ENCODE peak calls at places on chromosomes 11 and 22, in four cellular contexts. One of them, this sample, is unnamed.

GRCh38 chr11:12092714-12093113 is 17.7 kb upstream of the MICAL2 start:
- DNase-seq in tibial artery: peak; percentile 64
- DNase-seq in pancreas: no peak
- DNase-seq in HCT116: no peak
- DNase-seq in this sample: peak; percentile 57

GRCh38 chr11:73320786-73321325 is 12.8 kb downstream of the ARHGEF17 start:
- DNase-seq in tibial artery: peak; percentile 83
- DNase-seq in pancreas: no peak
- DNase-seq in HCT116: no peak
- DNase-seq in this sample: no peak

GRCh38 chr11:5887172-5887571 is 5.8 kb upstream of the OR52E5 start:
- DNase-seq in tibial artery: no peak
- DNase-seq in pancreas: no peak
- DNase-seq in HCT116: no peak
- DNase-seq in this sample: no peak

GRCh38 chr22:45576730-45577464 is 74.2 kb downstream of the FBLN1 start:
- DNase-seq in tibial artery: no peak
- DNase-seq in pancreas: no peak
- DNase-seq in HCT116: no peak
- DNase-seq in this sample: peak; percentile 67

GRCh38 chr22:32144875-32145274 is 14.2 kb downstream of the C22orf42 start:
- DNase-seq in tibial artery: no peak
- DNase-seq in pancreas: no peak
- DNase-seq in HCT116: no peak
- DNase-seq in this sample: no peak

GRCh38 chr22:20236052-20236717 is 31.9 kb downstream of the RTN4R start:
- DNase-seq in tibial artery: no peak
- DNase-seq in pancreas: no peak
- DNase-seq in HCT116: no peak
- DNase-seq in this sample: no peak

GRCh38 chr11:27485930-27486773 is 13.6 kb upstream of the LGR4 start:
- DNase-seq in tibial artery: no peak
- DNase-seq in pancreas: no peak
- DNase-seq in HCT116: peak; percentile 37
- DNase-seq in this sample: no peak

GRCh38 chr22:36486619-36487384 is 5.4 kb upstream of the TXN2 start:
- DNase-seq in tibial artery: no peak
- DNase-seq in pancreas: no peak
- DNase-seq in HCT116: no peak
- DNase-seq in this sample: no peak

GRCh38 chr22:37751449-37752188 is 54.8 kb downstream of the TRIOBP start:
- DNase-seq in tibial artery: no peak
- DNase-seq in pancreas: no peak
- DNase-seq in HCT116: no peak
- DNase-seq in this sample: no peak

GRCh38 chr11:8106679-8107078 is 25.7 kb downstream of the TUB start:
- DNase-seq in tibial artery: no peak
- DNase-seq in pancreas: no peak
- DNase-seq in HCT116: no peak
- DNase-seq in this sample: no peak

GRCh38 chr11:9739108-9739507 is 75.2 kb downstream of the SWAP70 start:
- DNase-seq in tibial artery: no peak
- DNase-seq in pancreas: no peak
- DNase-seq in HCT116: no peak
- DNase-seq in this sample: no peak

GRCh38 chr11:9736365-9736764 is 72.5 kb downstream of the SWAP70 start:
- DNase-seq in tibial artery: no peak
- DNase-seq in pancreas: no peak
- DNase-seq in HCT116: no peak
- DNase-seq in this sample: no peak

GRCh38 chr11:9735919-9736318 is 72.0 kb downstream of the SWAP70 start:
- DNase-seq in tibial artery: no peak
- DNase-seq in pancreas: no peak
- DNase-seq in HCT116: no peak
- DNase-seq in this sample: no peak

GRCh38 chr11:9738700-9739099 is 74.8 kb downstream of the SWAP70 start:
- DNase-seq in tibial artery: no peak
- DNase-seq in pancreas: no peak
- DNase-seq in HCT116: no peak
- DNase-seq in this sample: no peak

GRCh38 chr11:9738126-9738525 is 74.2 kb downstream of the SWAP70 start:
- DNase-seq in tibial artery: no peak
- DNase-seq in pancreas: peak; percentile 46
- DNase-seq in HCT116: no peak
- DNase-seq in this sample: peak; percentile 76
- H3K36me3 ChIP-seq in tibial artery: peaks cover 87% of the 10 kb centered on the region
- H3K36me3 ChIP-seq in pancreas: peaks cover 9% of the 10 kb centered on the region
- H3K36me3 ChIP-seq in HCT116: peaks cover 11% of the 10 kb centered on the region
- H3K36me3 ChIP-seq in this sample: peaks cover 11% of the 10 kb centered on the region

DNA sequence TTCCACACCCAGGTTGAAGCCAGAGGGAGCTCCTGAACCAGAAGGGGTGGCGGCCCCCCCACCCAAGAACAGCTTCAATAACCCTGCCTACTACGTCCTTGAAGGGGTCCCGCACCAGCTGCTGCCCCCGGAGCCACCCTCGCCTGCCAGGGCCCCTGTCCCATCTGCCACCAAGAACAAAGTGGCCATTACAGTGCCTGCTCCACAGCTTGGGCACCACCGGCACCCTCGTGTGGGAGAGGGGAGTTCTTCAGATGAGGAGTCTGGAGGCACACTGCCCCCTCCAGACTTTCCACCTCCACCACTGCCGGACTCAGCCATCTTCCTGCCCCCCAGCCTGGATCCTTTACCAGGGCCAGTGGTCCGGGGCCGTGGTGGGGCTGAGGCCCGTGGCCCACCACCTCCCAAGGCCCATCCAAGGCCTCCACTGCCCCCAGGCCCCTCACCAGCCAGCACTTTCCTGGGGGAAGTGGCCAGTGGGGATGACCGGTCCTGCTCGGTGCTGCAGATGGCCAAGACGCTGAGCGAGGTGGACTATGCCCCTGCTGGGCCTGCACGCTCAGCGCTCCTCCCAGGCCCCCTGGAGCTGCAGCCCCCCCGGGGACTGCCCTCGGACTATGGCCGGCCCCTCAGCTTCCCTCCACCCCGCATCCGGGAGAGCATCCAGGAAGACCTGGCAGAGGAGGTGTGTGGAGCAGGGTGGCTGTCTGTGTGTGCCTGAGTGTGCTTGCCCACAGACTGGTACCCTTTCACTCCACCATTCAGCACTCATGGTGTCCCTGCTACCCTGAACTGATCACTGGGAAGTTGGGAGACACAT is 6.7 kb downstream of the PHOX2A start:
- DNase-seq in tibial artery: no peak
- DNase-seq in pancreas: no peak
- DNase-seq in HCT116: no peak
- DNase-seq in this sample: no peak
- H3K27ac ChIP-seq in tibial artery: peak overlapping the region; percentile 0
- H3K27ac ChIP-seq in pancreas: no peak overlapping the region
- H3K27ac ChIP-seq in HCT116: no peak overlapping the region
- H3K27ac ChIP-seq in this sample: no peak overlapping the region

DNA sequence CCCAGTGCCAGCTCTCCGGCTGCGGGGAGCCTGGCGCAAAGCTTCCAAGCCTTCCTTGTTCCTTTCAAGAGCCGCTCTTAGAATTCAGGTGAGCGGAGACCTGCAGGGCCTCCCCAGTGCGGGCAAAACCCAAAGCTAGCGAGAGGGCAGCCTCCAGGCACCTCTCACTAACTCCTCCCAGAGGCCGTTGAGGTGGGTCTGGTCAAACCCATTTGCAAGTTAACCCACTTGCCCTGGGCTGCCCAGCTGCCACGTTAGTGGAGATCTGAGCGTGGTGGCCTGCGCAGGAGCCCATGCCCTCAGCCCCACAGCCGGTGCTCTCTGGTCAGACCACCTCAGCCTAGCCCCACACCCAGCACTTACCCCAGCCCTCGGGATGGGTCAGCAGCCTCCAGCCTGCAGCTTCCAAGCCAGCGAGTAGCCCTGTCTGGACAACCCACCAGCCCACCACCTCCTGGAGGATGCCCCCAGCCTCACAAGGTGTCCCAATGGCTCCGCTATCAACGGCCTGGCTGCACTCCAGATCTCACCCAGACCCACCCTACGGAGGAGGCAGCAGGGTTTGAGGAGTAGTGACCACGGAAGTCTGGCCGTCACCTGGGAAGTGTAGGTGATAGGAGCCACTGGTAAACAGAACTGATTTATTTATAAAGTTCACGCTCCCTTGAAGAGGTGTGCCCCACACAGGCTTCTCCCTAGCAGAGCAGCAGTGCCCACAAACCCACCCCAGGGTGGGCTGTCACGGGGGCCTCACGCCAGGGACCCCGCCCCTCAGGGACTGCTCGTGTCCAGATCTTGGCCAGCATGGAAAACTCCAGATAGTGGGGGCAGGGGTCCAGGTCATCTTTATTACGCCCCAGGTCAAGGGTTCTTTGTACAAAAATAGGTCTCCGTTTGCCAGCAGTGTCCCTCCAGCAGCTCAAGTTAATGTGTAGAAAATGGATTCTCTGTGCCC is 2.2 kb downstream of the ASCL2 start:
- DNase-seq in tibial artery: peak; percentile 63
- DNase-seq in pancreas: no peak
- DNase-seq in HCT116: no peak
- DNase-seq in this sample: no peak
- H3K4me3 ChIP-seq in tibial artery: no peak overlapping the region
- H3K4me3 ChIP-seq in pancreas: peak overlapping the region; percentile 51
- H3K4me3 ChIP-seq in HCT116: peak overlapping the region; percentile 56
- H3K4me3 ChIP-seq in this sample: no peak overlapping the region

DNA sequence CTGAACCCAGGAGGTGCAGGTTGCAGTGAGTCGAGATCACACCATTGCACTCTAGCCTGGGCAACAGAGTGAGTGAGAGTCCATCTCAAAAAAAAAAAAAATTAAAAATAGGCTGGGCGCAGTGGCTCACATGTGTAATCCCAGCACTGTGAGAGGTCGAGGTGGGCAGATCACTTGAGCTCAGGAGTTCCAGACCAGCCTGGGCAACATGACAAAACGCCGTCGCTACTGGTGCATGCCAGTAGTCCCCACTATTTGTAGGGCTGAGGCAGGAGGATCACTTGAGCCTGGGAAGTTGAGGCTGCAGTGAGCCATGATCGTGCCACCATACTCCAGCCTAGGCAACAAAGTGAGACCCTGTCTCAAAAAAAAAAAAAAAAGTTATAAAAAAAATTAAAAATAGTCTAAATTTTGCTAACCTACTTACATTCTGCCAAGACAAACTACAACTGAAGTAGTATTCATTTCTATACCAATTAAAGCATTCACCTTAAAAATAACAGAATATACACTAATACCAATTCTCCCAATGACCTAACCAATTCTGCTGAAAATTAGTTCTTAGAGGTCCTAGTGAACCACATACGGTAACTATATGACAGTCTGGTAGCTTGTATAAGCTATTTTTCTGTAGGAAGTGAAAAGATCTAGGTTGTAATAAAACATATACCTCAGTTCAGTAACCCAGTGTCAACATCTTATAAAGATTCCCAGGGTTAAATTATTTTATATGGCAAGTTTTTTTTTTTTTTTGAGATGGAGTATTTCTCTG is 7.1 kb downstream of the DDX6 start:
- DNase-seq in tibial artery: no peak
- DNase-seq in pancreas: no peak
- DNase-seq in HCT116: no peak
- DNase-seq in this sample: peak; percentile 49
- H3K36me3 ChIP-seq in tibial artery: peaks cover 48% of the 10 kb centered on the region
- H3K36me3 ChIP-seq in pancreas: peaks cover 40% of the 10 kb centered on the region
- H3K36me3 ChIP-seq in HCT116: peaks cover 35% of the 10 kb centered on the region
- H3K36me3 ChIP-seq in this sample: peaks cover 3% of the 10 kb centered on the region

DNA sequence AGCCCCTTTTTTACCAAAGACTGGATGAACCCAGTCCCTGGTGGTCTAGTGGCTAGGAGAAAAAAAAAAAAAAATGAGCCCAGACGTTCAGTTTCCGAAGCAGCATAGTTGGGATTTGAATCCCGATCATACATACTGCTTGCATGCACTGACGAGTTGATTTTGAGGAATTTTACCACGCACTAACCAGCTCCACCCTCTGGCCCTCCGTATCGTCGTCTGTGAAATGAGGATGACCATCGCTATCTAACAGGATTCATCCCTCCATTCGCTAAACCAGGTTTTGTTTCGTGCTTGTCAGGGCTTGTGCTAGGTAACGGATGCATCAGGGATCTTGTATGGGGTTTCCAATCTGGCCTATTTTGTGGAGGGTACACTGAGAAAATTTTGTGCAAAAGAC is 774 bp downstream of the PTS start:
- DNase-seq in tibial artery: no peak
- DNase-seq in pancreas: no peak
- DNase-seq in HCT116: no peak
- DNase-seq in this sample: no peak
- H3K27ac ChIP-seq in tibial artery: peak overlapping the region; percentile 95
- H3K27ac ChIP-seq in pancreas: peak overlapping the region; percentile 89
- H3K27ac ChIP-seq in HCT116: peak overlapping the region; percentile 86
- H3K27ac ChIP-seq in this sample: peak overlapping the region; percentile 97

DNA sequence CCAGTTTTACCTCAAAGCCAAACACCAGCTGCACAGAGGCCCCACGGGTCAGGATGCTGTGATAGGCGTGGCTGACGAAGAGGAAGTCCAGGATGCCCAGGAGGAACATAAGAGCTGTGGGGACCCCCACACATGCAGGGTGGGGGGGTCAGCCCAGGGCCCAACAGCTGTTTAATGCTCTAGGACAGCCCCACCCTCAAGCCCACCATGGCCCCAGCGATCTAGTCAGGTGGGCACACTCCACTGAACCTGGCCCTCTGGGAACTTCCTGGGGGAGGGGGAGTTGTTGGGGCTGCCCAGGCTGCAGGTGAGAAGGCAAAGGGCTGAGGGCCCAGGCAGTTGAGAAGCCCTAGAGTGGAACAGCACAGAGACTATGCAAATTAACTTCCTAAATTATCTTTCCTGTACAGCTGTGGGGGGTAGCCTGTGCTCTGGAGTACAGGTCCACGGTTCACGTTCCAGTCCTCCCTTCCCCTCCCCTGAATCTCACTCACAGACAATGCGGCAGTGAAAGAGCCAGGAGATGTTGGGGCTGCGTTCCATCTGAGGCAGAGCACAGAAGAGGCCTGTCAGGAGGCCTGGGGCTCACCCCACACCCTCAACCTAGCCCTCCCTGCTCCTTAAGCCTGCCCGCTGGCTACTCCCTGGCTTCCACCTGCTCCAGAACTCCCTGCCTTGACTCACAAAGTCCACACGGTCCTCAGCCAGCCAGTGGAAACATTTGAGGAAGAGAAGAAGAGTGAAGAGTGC is 1.9 kb downstream of the SYVN1 start:
- DNase-seq in tibial artery: peak; percentile 56
- DNase-seq in pancreas: no peak
- DNase-seq in HCT116: no peak
- DNase-seq in this sample: no peak
- H3K4me3 ChIP-seq in tibial artery: no peak overlapping the region
- H3K4me3 ChIP-seq in pancreas: peak overlapping the region; percentile 78
- H3K4me3 ChIP-seq in HCT116: peak overlapping the region; percentile 81
- H3K4me3 ChIP-seq in this sample: no peak overlapping the region

DNA sequence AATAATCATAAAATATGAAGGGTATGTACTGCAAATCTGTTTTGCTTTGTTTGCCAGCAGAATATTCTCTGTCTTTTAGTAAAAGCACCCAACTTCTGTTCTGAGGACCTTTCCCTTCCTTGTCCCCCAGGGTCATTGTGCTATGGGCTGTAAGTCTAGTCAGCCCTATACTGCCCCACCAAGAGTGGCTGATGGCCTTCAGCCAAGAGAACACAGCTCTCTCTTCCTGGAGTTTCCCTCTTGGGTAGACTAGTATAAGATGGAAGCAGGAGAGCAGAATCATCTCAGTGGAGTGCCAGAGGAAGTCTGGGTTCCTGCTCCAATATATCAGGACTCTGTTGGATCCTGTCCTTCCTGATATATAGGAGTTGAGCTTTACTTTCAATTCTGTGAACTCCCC is 29.0 kb downstream of the MMP13 start:
- DNase-seq in tibial artery: no peak
- DNase-seq in pancreas: no peak
- DNase-seq in HCT116: no peak
- DNase-seq in this sample: no peak
- H3K36me3 ChIP-seq in tibial artery: no peaks in the 10 kb centered on the region
- H3K36me3 ChIP-seq in pancreas: no peaks in the 10 kb centered on the region
- H3K36me3 ChIP-seq in HCT116: no peaks in the 10 kb centered on the region
- H3K36me3 ChIP-seq in this sample: no peaks in the 10 kb centered on the region

GRCh38 chr11:86738615-86739014 is 61.7 kb upstream of the PRSS23 start:
- DNase-seq in tibial artery: no peak
- DNase-seq in pancreas: no peak
- DNase-seq in HCT116: no peak
- DNase-seq in this sample: no peak
- H3K27ac ChIP-seq in tibial artery: no peak overlapping the region
- H3K27ac ChIP-seq in pancreas: no peak overlapping the region
- H3K27ac ChIP-seq in HCT116: no peak overlapping the region
- H3K27ac ChIP-seq in this sample: no peak overlapping the region